ENCODE peak calls at places on chromosomes 3 and 15, in four cellular contexts. M, E, N and U are unnamed samples.
A peak's percentile ranks its signal among the peaks of the same experiment; 100 is the strongest.

GRCh38 chr15:45251888-45252287 is at the start of gene SLC28A2:
- DNase-seq in M (no peak), E (no peak), N (no peak), U (no peak)

GRCh38 chr15:90003736-90004135 is 2.6 kb downstream of the ZNF710 start:
- DNase-seq in M (no peak), N (no peak), E (no peak), U (no peak)

GRCh38 chr3:121979734-121980449 is 42.2 kb downstream of the ILDR1 start:
- DNase-seq in E (no peak), N (no peak), M (no peak), U (no peak)

GRCh38 chr3:185319801-185320200 is 43.1 kb upstream of the MAP3K13 start:
- DNase-seq in M (no peak), E (no peak), N (no peak), U (no peak)

GRCh38 chr3:171315101-171315500 is 145.1 kb downstream of the TNIK start:
- DNase-seq in M (no peak), N (no peak), E (no peak), U (no peak)

GRCh38 chr3:39147711-39148115 is 5.7 kb downstream of the CSRNP1 start:
- DNase-seq in M (no peak), E (no peak), N (peak; percentile 82), U (peak; percentile 55)

GRCh38 chr3:72338082-72338941 is 509.9 kb downstream of the SHQ1 start:
- DNase-seq in M (no peak), E (no peak), N (peak; percentile 76), U (no peak)

GRCh38 chr3:58116161-58116955 is 94.4 kb downstream of the DNASE1L3 start:
- DNase-seq in N (no peak), M (peak; percentile 37), E (no peak), U (peak; percentile 39)

GRCh38 chr15:100284191-100284590 is 57.6 kb downstream of the ADAMTS17 start:
- DNase-seq in E (no peak), N (peak; percentile 30), M (no peak), U (no peak)

GRCh38 chr3:65785065-65785645 is 253.6 kb downstream of the MAGI1 start:
- DNase-seq in N (no peak), E (peak; percentile 73), M (no peak), U (no peak)

GRCh38 chr15:84960391-84961113 is 21.1 kb upstream of the PDE8A start:
- DNase-seq in N (no peak), E (no peak), M (no peak), U (no peak)

GRCh38 chr3:136984837-136985236 is 27.1 kb downstream of the IL20RB start:
- DNase-seq in E (no peak), N (no peak), M (no peak), U (no peak)

GRCh38 chr15:74725845-74726773 is 781 bp upstream of the CYP1A1 start:
- DNase-seq in M (peak; percentile 21), E (no peak), N (peak; percentile 93), U (peak; percentile 19)

GRCh38 chr15:99902248-99902647 is 169.0 kb upstream of the LYSMD4 start:
- DNase-seq in N (no peak), M (no peak), E (no peak), U (no peak)

GRCh38 chr3:152403632-152404066 is 134.9 kb downstream of the MBNL1 start:
- DNase-seq in E (peak; percentile 46), M (no peak), N (no peak), U (no peak)